ENCODE peak calls at places on chromosomes 7 and 10, in seven cellular contexts. Y is IMR-90, P is gastrocnemius medialis, D is ovary, U is prostate gland, H is transverse colon, R is HCT116. Z is an unnamed sample.

GRCh38 chr10:97023401-97024180 is 162.2 kb downstream of the SLIT1 start:
- DNase-seq in Y (no peak), H (no peak), U (no peak), D (peak; percentile 35), R (no peak), P (no peak), Z (no peak)

GRCh38 chr10:32367793-32368453 is 21.0 kb upstream of the EPC1 start:
- DNase-seq in R (peak; percentile 48), D (peak; percentile 69), Y (peak; percentile 75), P (peak; percentile 41), U (peak; percentile 71), H (peak; percentile 84), Z (no peak)

GRCh38 chr7:84841809-84842208 is 345.0 kb downstream of the SEMA3D start:
- DNase-seq in H (no peak), R (no peak), U (no peak), Y (peak; percentile 74), D (no peak), P (no peak), Z (no peak)

GRCh38 chr10:47453435-47454293 is 30.3 kb downstream of the ANXA8 start:
- DNase-seq in H (no peak), D (peak; percentile 24), Y (no peak), P (no peak), R (no peak), U (no peak), Z (peak; percentile 94)

GRCh38 chr10:109062371-109062770 is 860.9 kb downstream of the XPNPEP1 start:
- DNase-seq in U (no peak), D (no peak), H (no peak), P (no peak), Y (peak; percentile 18), R (no peak), Z (no peak)

GRCh38 chr7:34354906-34355305 is 303.1 kb upstream of the NPSR1 start:
- DNase-seq in H (no peak), P (no peak), R (no peak), Y (peak; percentile 20), U (no peak), D (no peak), Z (no peak)

GRCh38 chr7:8536431-8536830 is 103.0 kb downstream of the NXPH1 start:
- DNase-seq in U (no peak), Y (no peak), D (no peak), P (no peak), R (no peak), H (no peak), Z (no peak)

GRCh38 chr7:12281026-12281425 is 69.9 kb downstream of the TMEM106B start:
- DNase-seq in H (no peak), R (no peak), D (no peak), Y (peak; percentile 5), U (no peak), P (no peak), Z (no peak)

GRCh38 chr7:140068033-140068432 is 5.3 kb upstream of the PARP12 start:
- DNase-seq in P (no peak), D (no peak), U (no peak), H (no peak), Y (no peak), R (no peak), Z (no peak)

GRCh38 chr10:63415635-63416244 is 50.0 kb downstream of the JMJD1C start:
- DNase-seq in H (no peak), D (no peak), R (no peak), P (no peak), U (no peak), Y (no peak), Z (no peak)

GRCh38 chr10:120729508-120729907 is 121.7 kb upstream of the WDR11 start:
- DNase-seq in Y (no peak), P (no peak), U (no peak), H (no peak), D (no peak), R (no peak), Z (no peak)

GRCh38 chr10:75074711-75075445 is 36.6 kb upstream of the SAMD8 start:
- DNase-seq in P (no peak), U (no peak), D (no peak), Y (no peak), H (no peak), R (no peak), Z (no peak)

GRCh38 chr7:89914673-89915072 is 239.6 kb upstream of the STEAP1 start:
- DNase-seq in P (no peak), D (no peak), Y (no peak), U (no peak), R (no peak), H (no peak), Z (no peak)

GRCh38 chr7:102433319-102434038 is at the start of gene ORAI2:
- DNase-seq in D (peak; percentile 91), Y (peak; percentile 59), H (peak; percentile 84), P (peak; percentile 32), U (peak; percentile 74), R (no peak), Z (no peak)

GRCh38 chr7:282621-283020 is 7.3 kb upstream of the FOXL3 start:
- DNase-seq in U (no peak), D (no peak), P (no peak), Y (no peak), H (no peak), R (no peak), Z (no peak)

GRCh38 chr10:133334495-133335237 is 2.0 kb downstream of the CALY start:
- DNase-seq in H (no peak), U (no peak), D (no peak), R (no peak), P (no peak), Y (no peak), Z (no peak)

GRCh38 chr10:82625497-82626151 is 750.6 kb downstream of the NRG3 start:
- DNase-seq in D (no peak), H (no peak), Y (no peak), P (no peak), R (no peak), U (no peak), Z (no peak)

GRCh38 chr10:101851411-101852116 is 8.0 kb upstream of the KCNIP2 start:
- DNase-seq in H (no peak), P (no peak), U (no peak), D (no peak), Y (peak; percentile 41), R (no peak), Z (no peak)

GRCh38 chr10:72784551-72785421 is 92.8 kb downstream of the MCU start:
- DNase-seq in U (peak; percentile 36), P (no peak), H (peak; percentile 21), Y (peak; percentile 92), D (peak; percentile 74), R (peak; percentile 21), Z (no peak)

GRCh38 chr10:21926358-21926890 is 77.1 kb downstream of the DNAJC1 start:
- DNase-seq in Y (peak; percentile 5), R (no peak), H (no peak), P (no peak), D (no peak), U (no peak), Z (no peak)

GRCh38 chr10:96509017-96509641 is 4.6 kb downstream of the TLL2 start:
- DNase-seq in D (no peak), P (no peak), U (no peak), Y (peak; percentile 78), H (no peak), R (no peak), Z (no peak)

GRCh38 chr7:105037319-105037718 is 23.3 kb downstream of the KMT2E start:
- DNase-seq in H (no peak), Y (no peak), U (no peak), P (no peak), D (no peak), R (no peak), Z (no peak)

GRCh38 chr7:105032553-105033214 is 18.7 kb downstream of the KMT2E start:
- DNase-seq in H (no peak), D (no peak), U (no peak), R (no peak), Y (no peak), P (no peak), Z (no peak)

GRCh38 chr7:105035349-105035748 is 21.3 kb downstream of the KMT2E start:
- DNase-seq in H (no peak), P (no peak), Y (no peak), U (no peak), D (no peak), R (no peak), Z (no peak)

GRCh38 chr7:105036217-105037168 is 22.5 kb downstream of the KMT2E start:
- DNase-seq in H (no peak), D (no peak), Y (no peak), P (peak; percentile 22), R (no peak), U (no peak), Z (no peak)
- H3K27me3 ChIP-seq in H (no peaks in the 10 kb centered on the region), D (no peaks in the 10 kb centered on the region), Y (no peaks in the 10 kb centered on the region), P (no peaks in the 10 kb centered on the region), R (no peaks in the 10 kb centered on the region), U (no peaks in the 10 kb centered on the region), Z (no peaks in the 10 kb centered on the region)

GRCh38 chr10:28939352-28940157 is 262.2 kb downstream of the BAMBI start:
- DNase-seq in R (no peak), D (peak; percentile 45), P (peak; percentile 14), U (peak; percentile 40), Y (peak; percentile 66), H (peak; percentile 23), Z (no peak)
- TF ChIP-seq POLR2A in R (no peak), D (no peak), P (no peak), U (no peak), Y (no peak), H (no peak), Z (no peak)

DNA sequence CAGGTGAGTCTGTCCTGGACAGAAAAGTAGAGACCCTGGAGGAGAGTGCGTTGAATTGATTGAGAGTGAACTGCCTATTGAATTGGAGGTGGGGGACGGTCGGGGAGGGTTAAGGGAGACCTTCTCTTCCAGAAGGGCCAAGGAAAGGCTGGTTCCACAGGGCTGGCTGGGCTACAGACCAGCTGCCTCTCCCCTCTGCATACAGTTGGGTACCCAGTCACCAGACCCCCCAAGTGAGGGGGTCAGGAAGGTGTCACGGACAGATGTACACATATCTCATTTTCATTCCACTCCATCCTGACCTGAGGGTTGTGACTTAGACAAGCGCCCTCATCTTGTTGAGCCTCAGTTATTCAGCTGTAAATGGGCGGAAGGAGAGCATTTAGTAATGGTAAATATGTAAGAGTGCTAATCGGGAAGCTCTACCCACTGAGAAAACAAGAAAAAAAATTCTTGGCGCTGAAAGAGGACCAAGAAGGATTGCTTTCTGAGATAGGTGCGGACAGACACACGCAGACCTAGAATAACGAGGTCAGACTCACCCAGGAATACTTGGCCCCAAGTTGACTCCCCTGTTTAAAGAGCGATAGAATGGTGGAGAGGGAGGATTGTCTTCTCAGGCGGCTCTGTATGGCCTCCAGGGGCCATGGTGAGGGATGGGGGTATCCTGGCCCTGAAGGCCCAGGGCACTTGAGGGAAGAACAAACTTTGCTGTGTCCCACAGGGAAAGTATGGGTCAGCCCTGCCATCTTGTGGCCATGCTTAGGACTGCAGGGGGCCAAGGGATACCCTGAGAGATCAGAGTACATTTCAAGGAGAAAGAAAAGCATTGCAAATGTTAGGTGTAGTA is 7.2 kb upstream of the MBL2 start:
- DNase-seq in H (peak; percentile 54), P (no peak), D (no peak), Y (peak; percentile 53), U (no peak), R (peak; percentile 45), Z (peak; percentile 77)
- TF ChIP-seq CTCF in H (peak; percentile 82), P (peak; percentile 39), D (no peak), Y (peak; percentile 92), U (peak; percentile 53), R (peak; percentile 90), Z (peak; percentile 42)

DNA sequence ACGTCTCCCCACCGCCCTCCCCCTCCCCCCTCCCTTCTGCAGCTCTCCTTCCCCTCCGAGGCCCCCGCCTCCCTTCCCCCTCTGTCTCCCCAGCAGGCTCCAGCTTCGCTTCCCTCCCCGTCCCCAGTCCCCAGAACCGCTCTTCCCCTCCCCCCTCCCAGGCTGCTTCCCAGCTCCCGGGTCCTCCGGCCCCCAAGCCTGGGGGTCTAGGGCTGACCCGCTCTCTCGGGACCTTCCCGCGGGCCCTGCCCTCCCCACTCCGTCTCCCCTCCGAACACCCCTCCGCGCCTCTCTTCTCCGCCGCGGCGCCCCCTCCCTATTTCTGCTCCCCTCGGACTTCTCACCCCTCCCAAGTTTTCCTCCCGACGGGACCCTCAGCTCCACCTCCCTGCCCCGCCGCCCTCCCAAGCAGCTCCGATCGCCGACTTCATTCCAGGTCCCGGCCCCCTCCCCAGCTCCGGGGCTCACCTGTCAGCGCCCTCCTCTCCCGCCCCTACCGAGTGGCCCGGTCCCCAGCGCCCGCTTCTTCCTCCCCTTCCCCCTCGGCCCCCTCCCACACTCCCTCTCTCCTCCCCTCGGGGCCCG is 1.1 kb downstream of the ZNF467 start:
- DNase-seq in U (no peak), R (no peak), P (no peak), H (peak; percentile 25), D (no peak), Y (no peak), Z (no peak)
- H3K27me3 ChIP-seq in U (no peaks in the 10 kb centered on the region), R (no peaks in the 10 kb centered on the region), P (peaks cover 4% of the 10 kb centered on the region), H (peaks cover 23% of the 10 kb centered on the region), D (no peaks in the 10 kb centered on the region), Y (peaks cover 31% of the 10 kb centered on the region), Z (no peaks in the 10 kb centered on the region)

Z was measured in vagina.